ENCODE peak calls at places on chromosomes 2 and 18, in nine cellular contexts. O is cardiac muscle cell; D is brain microvascular endothelial cell; W is naive thymus-derived CD4-positive, alpha-beta T cell; N is tibial nerve; G is spleen; R is adipocyte; B is endodermal cell; A is GM06990. V is an unnamed sample.

GRCh38 chr18:6593142-6593889 is 136.2 kb upstream of the ARHGAP28 start:
- DNase-seq in A (no peak), R (no peak), D (no peak), O (no peak), W (no peak), B (no peak), N (no peak), G (no peak), V (no peak)

GRCh38 chr2:54740333-54740732 is 16.9 kb downstream of the EML6 start:
- DNase-seq in D (no peak), A (no peak), W (no peak), O (no peak), N (no peak), B (no peak), R (no peak), G (no peak), V (no peak)

GRCh38 chr18:33472554-33472953 is 32.0 kb upstream of the CCDC178 start:
- DNase-seq in D (no peak), G (no peak), O (no peak), N (no peak), A (no peak), W (no peak), B (no peak), R (no peak), V (no peak)

GRCh38 chr2:167783266-167784070 is 463.9 kb downstream of the STK39 start:
- DNase-seq in A (no peak), N (no peak), G (no peak), D (peak; percentile 12), W (no peak), B (no peak), R (no peak), O (peak; percentile 24), V (no peak)

GRCh38 chr2:190696792-190697398 is 48.0 kb downstream of the NAB1 start:
- DNase-seq in N (no peak), B (peak; percentile 68), O (no peak), D (no peak), A (no peak), R (no peak), W (no peak), G (no peak), V (no peak)

GRCh38 chr2:168787782-168788376 is 14.6 kb upstream of the NOSTRIN start:
- DNase-seq in W (no peak), A (no peak), N (no peak), B (no peak), O (no peak), R (no peak), D (no peak), G (no peak), V (no peak)

GRCh38 chr18:57737661-57738060 is 65.5 kb downstream of the ATP8B1 start:
- DNase-seq in B (no peak), A (no peak), G (no peak), W (no peak), D (peak; percentile 97), N (peak; percentile 34), O (no peak), R (peak; percentile 98), V (no peak)

GRCh38 chr18:49319590-49319989 is 140.9 kb downstream of the DYM start:
- DNase-seq in B (peak; percentile 60), D (no peak), W (no peak), N (no peak), O (no peak), R (no peak), G (no peak), A (no peak), V (no peak)

GRCh38 chr2:208025037-208025813 is at the start of gene PLEKHM3:
- DNase-seq in N (peak; percentile 79), B (peak; percentile 96), A (peak; percentile 89), O (peak; percentile 90), W (peak; percentile 68), R (peak; percentile 92), D (peak; percentile 82), G (peak; percentile 96), V (peak; percentile 57)

GRCh38 chr2:238598802-238599530 is 172.2 kb downstream of the ASB1 start:
- DNase-seq in W (no peak), O (no peak), B (no peak), R (no peak), G (no peak), D (no peak), N (no peak), A (no peak), V (no peak)

GRCh38 chr2:110858993-110859770 is 126.8 kb downstream of the ACOXL start:
- DNase-seq in W (no peak), N (no peak), B (no peak), G (no peak), R (no peak), O (no peak), A (no peak), D (no peak), V (no peak)

GRCh38 chr2:147792966-147793617 is 51.7 kb upstream of the ACVR2A start:
- DNase-seq in A (no peak), G (no peak), D (peak; percentile 15), N (no peak), R (no peak), W (no peak), B (no peak), O (no peak), V (no peak)

GRCh38 chr2:230007931-230008707 is 60.6 kb downstream of the SLC16A14 start:
- DNase-seq in B (peak; percentile 94), N (peak; percentile 80), W (peak; percentile 81), R (peak; percentile 84), G (peak; percentile 93), D (peak; percentile 74), A (peak; percentile 26), O (peak; percentile 83), V (peak; percentile 72)

GRCh38 chr2:96899084-96899735 is 29.3 kb upstream of the SEMA4C start:
- DNase-seq in N (no peak), A (no peak), O (no peak), R (no peak), D (no peak), G (no peak), W (no peak), B (no peak), V (no peak)

GRCh38 chr2:154623819-154624218 is 74.7 kb upstream of the KCNJ3 start:
- DNase-seq in O (peak; percentile 68), N (peak; percentile 56), R (peak; percentile 24), B (peak; percentile 82), W (no peak), D (peak; percentile 10), A (no peak), G (no peak), V (no peak)

GRCh38 chr2:227347117-227347516 is 22.1 kb downstream of the MFF start:
- DNase-seq in N (no peak), B (peak; percentile 57), G (no peak), D (no peak), A (no peak), W (no peak), O (no peak), R (no peak), V (no peak)

GRCh38 chr18:57797209-57797651 is 5.9 kb downstream of the ATP8B1 start:
- DNase-seq in G (no peak), B (no peak), D (no peak), R (no peak), A (no peak), O (no peak), N (no peak), W (no peak), V (no peak)

GRCh38 chr2:172052000-172052983 is 33.0 kb upstream of the DLX1 start:
- DNase-seq in D (no peak), B (no peak), R (peak; percentile 74), O (no peak), A (no peak), N (no peak), W (no peak), G (no peak), V (no peak)

GRCh38 chr2:3527886-3528785 is 8.8 kb upstream of the ADI1 start:
- DNase-seq in G (no peak), D (no peak), O (no peak), N (no peak), W (no peak), A (no peak), R (no peak), B (no peak), V (no peak)

GRCh38 chr2:217625475-217626245 is 377.1 kb downstream of the TNS1 start:
- DNase-seq in A (no peak), G (no peak), N (peak; percentile 24), B (no peak), W (no peak), O (no peak), R (peak; percentile 56), D (no peak), V (no peak)

GRCh38 chr18:79801641-79802040 is 3.9 kb downstream of the KCNG2 start:
- DNase-seq in R (no peak), N (no peak), D (no peak), A (no peak), G (peak; percentile 55), W (no peak), O (no peak), B (no peak), V (no peak)
- H3K27me3 ChIP-seq in R (peaks cover 68% of the 10 kb centered on the region), N (peaks cover 44% of the 10 kb centered on the region), D (peaks cover 19% of the 10 kb centered on the region), A (peaks cover 4% of the 10 kb centered on the region), G (peaks cover 40% of the 10 kb centered on the region), W (peaks cover 10% of the 10 kb centered on the region), O (peaks cover 62% of the 10 kb centered on the region), B (peaks cover 56% of the 10 kb centered on the region), V (peaks cover 11% of the 10 kb centered on the region)

GRCh38 chr2:234954551-234954992 is 2.8 kb downstream of the SH3BP4 start:
- DNase-seq in O (no peak), B (peak; percentile 55), W (no peak), D (no peak), A (no peak), R (peak; percentile 51), N (no peak), G (peak; percentile 47), V (no peak)
- H3K4me3 ChIP-seq in O (peak overlapping the region; percentile 98), B (peak overlapping the region; percentile 99), W (no peak overlapping the region), D (peak overlapping the region; percentile 79), A (no peak overlapping the region), R (peak overlapping the region; percentile 93), N (no peak overlapping the region), G (no peak overlapping the region), V (no peak overlapping the region)

DNA sequence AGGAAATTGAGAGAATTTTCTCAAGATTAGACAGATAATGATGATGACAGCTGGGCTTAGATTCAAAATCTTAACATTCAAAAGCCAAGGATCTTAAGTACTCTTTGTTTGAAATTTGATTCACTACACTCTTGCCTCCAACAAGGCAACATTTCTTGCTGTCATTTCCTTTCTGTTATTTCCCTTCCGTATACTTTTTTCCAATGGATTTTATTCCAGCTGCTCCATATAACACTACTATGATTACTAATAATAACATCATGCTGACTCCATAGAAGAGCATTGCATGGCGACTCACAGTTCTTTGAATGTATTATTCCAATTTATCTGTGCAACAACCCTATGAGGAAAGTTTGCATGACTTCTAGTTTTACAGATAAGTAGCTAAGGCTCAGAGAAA is 33.9 kb upstream of the CCDC102B start:
- DNase-seq in G (no peak), D (peak; percentile 29), B (no peak), A (no peak), W (no peak), O (no peak), N (no peak), R (peak; percentile 18), V (no peak)
- H3K27me3 ChIP-seq in G (no peaks in the 10 kb centered on the region), D (no peaks in the 10 kb centered on the region), B (no peaks in the 10 kb centered on the region), A (no peaks in the 10 kb centered on the region), W (no peaks in the 10 kb centered on the region), O (no peaks in the 10 kb centered on the region), N (no peaks in the 10 kb centered on the region), R (no peaks in the 10 kb centered on the region), V (no peaks in the 10 kb centered on the region)

DNA sequence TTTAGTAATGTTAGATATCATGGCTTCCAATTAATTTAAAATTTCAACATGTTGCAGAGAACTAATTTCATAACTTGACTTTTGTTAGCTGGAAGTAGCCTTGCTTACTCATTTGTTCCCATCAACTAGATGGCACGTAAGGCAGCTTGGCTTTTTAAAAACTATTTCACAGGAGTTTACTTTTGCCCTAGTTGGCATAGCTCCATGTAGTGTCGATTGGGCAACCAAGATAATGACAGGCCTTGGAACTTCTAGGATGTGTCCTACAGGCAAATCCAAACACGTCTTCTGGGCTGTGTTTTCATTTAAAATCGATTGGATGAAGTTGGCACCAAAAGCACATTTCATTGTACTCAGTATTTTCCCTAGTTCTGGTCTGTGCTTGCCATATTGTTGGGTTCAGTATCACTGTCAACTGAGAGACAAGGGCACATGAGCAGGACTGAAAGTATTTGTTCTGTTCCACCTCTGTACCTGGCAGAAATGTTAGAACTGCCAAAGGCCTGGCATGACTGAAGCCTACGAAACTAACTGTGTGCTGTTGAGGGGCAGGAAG is 29.4 kb downstream of the HADHB start:
- DNase-seq in G (no peak), B (no peak), N (peak; percentile 87), O (no peak), A (no peak), D (peak; percentile 74), R (peak; percentile 98), W (no peak), V (no peak)
- H3K4me3 ChIP-seq in G (no peak overlapping the region), B (no peak overlapping the region), N (no peak overlapping the region), O (no peak overlapping the region), A (no peak overlapping the region), D (no peak overlapping the region), R (peak overlapping the region; percentile 64), W (no peak overlapping the region), V (no peak overlapping the region)

V was measured in CD8-positive, alpha-beta memory T cell.